ENCODE peak calls at places on chromosomes 11 and 22, in seven cellular contexts. W is A549, O is testis, G is Peyer's patch, D is gastrocnemius medialis, E is suprapubic skin, A is tibial nerve. N is an unnamed sample. For H3K4me1, the result is how much of the 10 kb centered on the place peaks cover.

GRCh38 chr11:112273066-112273465 is 12.4 kb upstream of the PLET1 start:
- DNase-seq in E (no peak), O (no peak), D (no peak), A (no peak), G (no peak), W (no peak), N (no peak)

GRCh38 chr11:60786811-60787567 is 1.9 kb downstream of the MS4A10 start:
- DNase-seq in G (no peak), E (no peak), O (peak), D (peak), A (peak), W (peak), N (peak)

GRCh38 chr11:36453678-36454077 is 56.4 kb downstream of the TRAF6 start:
- DNase-seq in O (no peak), G (no peak), W (peak), D (no peak), E (no peak), A (no peak), N (no peak)

GRCh38 chr11:114307524-114308203 is 11.5 kb downstream of the NNMT start:
- DNase-seq in A (peak), W (no peak), E (peak), D (peak), O (no peak), G (no peak), N (peak)

GRCh38 chr11:123247813-123248379 is 52.8 kb upstream of the CLMP start:
- DNase-seq in O (no peak), W (no peak), A (no peak), E (no peak), D (no peak), G (no peak), N (no peak)

GRCh38 chr11:102385053-102385976 is 38.3 kb downstream of the BIRC2 start:
- DNase-seq in A (no peak), W (no peak), E (no peak), O (no peak), D (no peak), G (no peak), N (peak)

GRCh38 chr11:550021-550745 is 10.4 kb downstream of the LMNTD2 start:
- DNase-seq in G (no peak), D (no peak), O (no peak), A (no peak), E (no peak), W (no peak), N (no peak)

GRCh38 chr11:96205460-96205809 is 137.6 kb downstream of the MAML2 start:
- DNase-seq in A (no peak), G (no peak), E (no peak), D (no peak), O (no peak), W (no peak), N (no peak)

GRCh38 chr11:95705485-95706124 is 84.0 kb downstream of the FAM76B start:
- DNase-seq in O (peak), E (peak), A (peak), W (peak), D (peak), G (peak), N (peak)

GRCh38 chr22:27879923-27880322 is 39.1 kb downstream of the PITPNB start:
- DNase-seq in W (peak), D (no peak), G (no peak), E (no peak), O (no peak), A (no peak), N (no peak)

GRCh38 chr11:134686418-134686817 is 274.4 kb upstream of the B3GAT1 start:
- DNase-seq in D (no peak), W (no peak), O (no peak), G (no peak), A (no peak), E (no peak), N (no peak)

GRCh38 chr22:24087071-24087795 is 76.1 kb downstream of the CABIN1 start:
- DNase-seq in D (no peak), A (no peak), E (peak), G (no peak), O (no peak), W (no peak), N (no peak)

GRCh38 chr11:847876-848275 is 5.2 kb downstream of the TSPAN4 start:
- DNase-seq in E (no peak), O (no peak), A (no peak), D (no peak), W (no peak), G (no peak), N (no peak)

GRCh38 chr11:67468056-67468455 is 995 bp downstream of the TMEM134 start:
- DNase-seq in W (no peak), O (no peak), A (no peak), D (no peak), E (no peak), G (no peak), N (no peak)

GRCh38 chr11:43925063-43925931 is 17.1 kb upstream of the C11orf96 start:
- DNase-seq in A (no peak), W (no peak), E (no peak), O (no peak), D (no peak), G (no peak), N (no peak)

GRCh38 chr11:67271548-67272284 is 5.4 kb downstream of the GRK2 start:
- DNase-seq in O (no peak), A (no peak), W (no peak), E (no peak), D (peak), G (peak), N (no peak)

GRCh38 chr11:837189-837989 is 4.6 kb downstream of the CD151 start:
- DNase-seq in D (no peak), G (no peak), A (no peak), O (no peak), E (no peak), W (no peak), N (no peak)

GRCh38 chr11:128897841-128898240 is 6.7 kb downstream of the KCNJ5 start:
- DNase-seq in G (no peak), E (no peak), A (no peak), O (no peak), W (no peak), D (no peak), N (no peak)

GRCh38 chr11:64620286-64620962 is 29.4 kb downstream of the SLC22A12 start:
- DNase-seq in O (peak), A (no peak), G (no peak), E (no peak), W (no peak), D (no peak), N (peak)

GRCh38 chr11:45133871-45134270 is 12.6 kb upstream of the PRDM11 start:
- DNase-seq in O (no peak), A (no peak), E (no peak), W (no peak), D (no peak), G (no peak), N (no peak)

GRCh38 chr22:27919943-27920755 is 1.1 kb upstream of the PITPNB start:
- DNase-seq in E (no peak), G (no peak), A (peak), W (peak), O (peak), D (peak), N (no peak)

GRCh38 chr11:65112551-65113360 is 1.1 kb downstream of the TM7SF2 start:
- DNase-seq in D (peak), O (peak), A (no peak), G (peak), W (peak), E (peak), N (peak)

GRCh38 chr11:81975261-81975900 is 758.3 kb downstream of the FAM181B start:
- DNase-seq in D (no peak), A (no peak), G (no peak), E (no peak), W (no peak), O (no peak), N (no peak)

GRCh38 chr22:43302462-43303109 is 40.6 kb downstream of the SCUBE1 start:
- DNase-seq in E (no peak), W (no peak), G (no peak), O (no peak), A (no peak), D (no peak), N (no peak)

GRCh38 chr11:119339581-119340334 is 925 bp downstream of the C1QTNF5 start:
- DNase-seq in E (no peak), A (peak), W (no peak), O (peak), G (no peak), D (peak), N (no peak)

GRCh38 chr11:92268546-92268945 is 43.9 kb downstream of the FAT3 start:
- DNase-seq in G (no peak), E (no peak), A (no peak), W (no peak), O (no peak), D (no peak), N (no peak)

DNA sequence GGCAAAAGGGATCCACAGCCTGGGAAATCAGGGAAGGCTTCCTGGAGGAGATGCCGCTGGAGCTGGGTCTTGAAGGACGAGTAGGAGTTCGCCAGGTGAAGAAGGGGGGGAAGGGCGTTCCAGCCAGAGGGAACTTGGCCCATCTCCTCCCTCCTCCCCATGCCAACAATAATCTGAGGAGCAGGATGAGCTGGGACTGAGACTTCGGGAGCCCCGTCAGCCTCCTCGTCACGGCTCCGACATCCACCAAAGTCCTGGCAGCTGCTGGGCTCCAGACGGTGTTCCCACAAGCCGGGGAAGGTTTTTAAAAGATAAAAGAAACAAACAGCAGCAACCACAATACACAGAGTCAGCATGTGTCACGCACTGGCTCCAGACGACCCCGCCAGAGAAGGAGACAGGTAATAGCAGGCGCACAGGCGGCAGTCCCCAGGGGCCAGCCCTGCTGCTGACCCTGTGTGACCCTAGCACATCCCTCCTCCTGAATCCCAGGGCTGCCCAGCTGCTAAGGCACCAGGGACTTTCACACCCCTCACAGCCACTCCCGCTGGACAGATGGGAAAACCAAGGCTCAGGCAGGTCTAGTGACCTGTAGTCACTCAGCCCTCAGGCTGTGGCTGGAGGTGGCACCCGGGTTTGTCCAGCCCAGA is 37.3 kb downstream of the NUP50 start:
- DNase-seq in W (no peak), D (no peak), G (no peak), E (no peak), A (no peak), O (no peak), N (no peak)
- H3K27ac ChIP-seq in W (no peak), D (no peak), G (no peak), E (no peak), A (peak), O (peak), N (no peak)

GRCh38 chr22:22983123-22983522 is 87.2 kb upstream of the GNAZ start:
- DNase-seq in W (no peak), G (no peak), E (no peak), A (no peak), D (no peak), O (no peak), N (no peak)

GRCh38 chr22:22983816-22984215 is 86.5 kb upstream of the GNAZ start:
- DNase-seq in G (no peak), A (no peak), E (no peak), O (no peak), W (no peak), D (no peak), N (no peak)

GRCh38 chr22:22979954-22980353 is 90.4 kb upstream of the GNAZ start:
- DNase-seq in D (no peak), O (no peak), E (no peak), W (no peak), A (no peak), G (no peak), N (no peak)

GRCh38 chr22:22982616-22983015 is 87.7 kb upstream of the GNAZ start:
- DNase-seq in A (no peak), W (no peak), O (no peak), G (no peak), D (no peak), E (no peak), N (no peak)

DNA sequence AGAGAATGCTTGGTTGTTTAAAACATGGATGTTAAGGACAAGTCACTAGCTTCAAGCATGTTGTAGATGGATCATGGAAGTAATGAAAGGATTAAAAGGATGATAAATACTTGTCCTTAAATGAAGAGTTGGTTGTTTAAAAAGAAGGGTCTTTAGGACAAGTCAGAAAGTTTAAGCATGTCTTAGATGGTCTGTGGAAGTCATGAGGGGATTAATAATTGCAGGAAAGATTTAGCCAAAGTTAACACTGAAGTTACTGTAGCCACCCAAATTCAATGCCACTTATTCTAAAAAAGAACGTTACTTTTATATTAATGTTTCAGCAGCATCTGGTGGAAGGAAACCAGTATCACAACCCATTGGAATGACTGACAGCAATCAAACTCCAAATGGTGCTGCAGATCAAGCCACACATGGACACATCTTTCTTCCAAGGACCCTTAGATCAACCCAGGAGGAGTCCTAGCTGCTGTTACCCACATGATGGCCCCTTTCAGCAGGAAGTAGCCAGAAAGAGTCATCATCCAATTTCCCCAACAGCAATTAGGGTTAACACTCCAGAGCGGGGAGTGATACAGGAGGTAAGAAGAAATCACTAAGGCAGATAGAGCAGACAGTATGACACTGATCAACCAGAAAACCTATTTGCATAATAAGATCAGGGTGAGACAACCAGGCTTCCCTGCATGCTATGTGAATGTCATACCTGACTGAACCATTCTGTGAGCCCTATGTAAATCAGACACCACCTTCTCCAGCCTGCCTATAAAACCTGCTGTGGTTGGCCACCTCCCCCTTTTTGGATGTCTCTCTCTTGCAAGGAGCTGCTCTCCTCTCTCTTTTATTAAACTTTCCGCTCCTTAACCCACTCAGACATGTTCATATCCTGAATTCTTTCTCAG is 88.4 kb upstream of the GNAZ start:
- DNase-seq in O (no peak), D (no peak), A (no peak), W (no peak), E (no peak), G (peak), N (no peak)
- H3K4me1 ChIP-seq in O (under half), D (under half), A (under half), W (under half), E (under half), G (under half), N (under half)

GRCh38 chr11:85950317-85951048 is 95.3 kb downstream of the CCDC83 start:
- DNase-seq in E (no peak), O (no peak), D (no peak), W (no peak), A (no peak), G (no peak), N (no peak)

GRCh38 chr11:85951428-85952107 is 96.4 kb downstream of the CCDC83 start:
- DNase-seq in E (no peak), A (no peak), W (no peak), O (no peak), G (no peak), D (no peak), N (no peak)

GRCh38 chr11:85948884-85949283 is 93.7 kb downstream of the CCDC83 start:
- DNase-seq in E (no peak), W (no peak), D (no peak), O (no peak), A (no peak), G (no peak), N (no peak)

GRCh38 chr11:85949798-85950197 is 94.6 kb downstream of the CCDC83 start:
- DNase-seq in A (no peak), D (no peak), E (no peak), O (no peak), W (no peak), G (no peak), N (no peak)

DNA sequence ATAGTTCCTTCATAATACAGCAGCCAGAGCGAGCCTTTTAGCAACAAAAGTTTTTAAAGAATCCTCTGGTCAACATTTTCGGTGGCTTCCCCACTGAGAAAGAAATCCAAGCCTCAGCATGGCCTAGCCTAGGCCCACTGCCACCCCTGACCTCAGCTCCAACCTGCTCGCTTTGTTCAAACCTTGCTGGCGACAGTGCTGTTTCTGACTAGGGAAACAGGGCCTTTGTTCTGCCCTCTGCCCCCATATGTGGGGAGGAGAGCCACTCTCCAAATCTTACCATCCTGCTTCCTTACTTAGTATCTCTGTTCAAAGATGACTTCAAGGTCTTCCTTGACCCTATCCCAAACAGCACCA is 95.8 kb downstream of the CCDC83 start:
- DNase-seq in A (no peak), O (no peak), G (no peak), D (no peak), W (no peak), E (no peak), N (no peak)
- TF ChIP-seq POLR2A in A (no peak), O (no peak), G (no peak), D (no peak), W (no peak), E (no peak), N (no peak)

GRCh38 chr11:79691445-79691844 is 250.6 kb upstream of the TENM4 start:
- DNase-seq in G (no peak), D (no peak), O (no peak), W (no peak), E (no peak), A (no peak), N (no peak)
- H3K27ac ChIP-seq in G (no peak), D (no peak), O (no peak), W (no peak), E (no peak), A (no peak), N (no peak)

GRCh38 chr22:44997060-44997459 is 12.7 kb downstream of the PHF21B start:
- DNase-seq in D (no peak), G (no peak), W (no peak), O (no peak), A (no peak), E (no peak), N (no peak)

GRCh38 chr22:44999687-45000086 is 10.1 kb downstream of the PHF21B start:
- DNase-seq in W (no peak), G (no peak), O (no peak), D (no peak), E (no peak), A (no peak), N (no peak)

GRCh38 chr22:44999231-44999630 is 10.6 kb downstream of the PHF21B start:
- DNase-seq in O (no peak), E (no peak), G (no peak), W (no peak), D (no peak), A (no peak), N (no peak)

GRCh38 chr22:44998296-44998695 is 11.5 kb downstream of the PHF21B start:
- DNase-seq in A (no peak), O (no peak), E (no peak), G (no peak), W (no peak), D (no peak), N (no peak)

GRCh38 chr22:45001653-45002052 is 8.2 kb downstream of the PHF21B start:
- DNase-seq in G (no peak), A (no peak), O (no peak), D (no peak), W (no peak), E (no peak), N (no peak)
- H3K4me1 ChIP-seq in G (under half), A (under half), O (under half), D (under half), W (under half), E (under half), N (under half)

DNA sequence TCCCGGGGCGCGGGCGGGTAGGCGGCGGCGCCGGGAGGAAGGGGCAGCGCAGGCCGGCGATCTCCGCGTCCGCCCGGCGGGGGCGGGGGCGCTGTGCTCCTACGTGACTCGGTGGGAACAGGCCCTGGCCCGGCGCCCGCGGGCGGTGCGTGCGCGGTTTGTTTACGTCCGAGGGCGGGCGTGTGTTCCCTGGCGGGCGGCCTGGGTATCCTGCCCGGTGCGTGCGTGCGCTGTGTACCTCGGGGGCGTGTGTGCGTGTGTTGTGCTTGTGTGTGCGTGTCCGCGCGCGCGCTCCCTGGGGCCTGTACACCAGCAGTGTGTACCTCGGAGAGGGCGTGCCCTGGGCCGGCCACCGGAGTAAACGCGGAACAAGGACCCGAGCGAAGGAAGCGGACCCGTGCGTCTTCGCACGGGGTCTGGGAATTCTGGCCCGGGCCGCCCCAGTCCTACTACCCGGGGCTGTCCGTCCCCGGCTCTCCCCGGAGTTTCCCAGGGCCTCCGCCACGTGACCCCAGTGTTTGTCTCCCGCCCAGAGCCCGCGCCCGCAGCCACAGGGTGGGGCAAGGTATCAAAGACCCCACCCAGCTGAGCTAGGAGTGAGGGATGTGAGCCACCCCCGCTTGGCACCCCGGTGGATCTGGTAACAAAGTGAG is 769 bp downstream of the MAFF start:
- DNase-seq in O (peak), E (peak), W (peak), D (peak), G (peak), A (peak), N (peak)
- TF ChIP-seq POLR2A in O (no peak), E (no peak), W (no peak), D (no peak), G (no peak), A (peak), N (no peak)